ENCODE peak calls at places on chromosomes 1 and 21, in eight cellular contexts. One of them, this sample, is unnamed.

GRCh38 chr1:17665950-17666720 is 89.0 kb upstream of the ACTL8 start:
- DNase-seq in mammary epithelial cell: peak
- DNase-seq in endodermal cell: no peak
- DNase-seq in A549: no peak
- DNase-seq in choroid plexus epithelial cell: no peak
- DNase-seq in neural progenitor cell: no peak
- DNase-seq in kidney: no peak
- DNase-seq in left ventricle myocardium inferior: no peak
- DNase-seq in this sample: no peak

GRCh38 chr1:214417545-214418210 is 133.7 kb downstream of the PTPN14 start:
- DNase-seq in mammary epithelial cell: no peak
- DNase-seq in endodermal cell: no peak
- DNase-seq in A549: no peak
- DNase-seq in choroid plexus epithelial cell: no peak
- DNase-seq in neural progenitor cell: no peak
- DNase-seq in kidney: no peak
- DNase-seq in left ventricle myocardium inferior: no peak
- DNase-seq in this sample: no peak

GRCh38 chr1:157272899-157273774 is 134.9 kb upstream of the ETV3 start:
- DNase-seq in mammary epithelial cell: no peak
- DNase-seq in endodermal cell: peak
- DNase-seq in A549: no peak
- DNase-seq in choroid plexus epithelial cell: no peak
- DNase-seq in neural progenitor cell: no peak
- DNase-seq in kidney: no peak
- DNase-seq in left ventricle myocardium inferior: no peak
- DNase-seq in this sample: no peak

GRCh38 chr1:69911301-69911801 is 294.0 kb downstream of the LRRC40 start:
- DNase-seq in mammary epithelial cell: peak
- DNase-seq in endodermal cell: no peak
- DNase-seq in A549: no peak
- DNase-seq in choroid plexus epithelial cell: peak
- DNase-seq in neural progenitor cell: no peak
- DNase-seq in kidney: no peak
- DNase-seq in left ventricle myocardium inferior: no peak
- DNase-seq in this sample: no peak

GRCh38 chr21:25837545-25838263 is 102.9 kb downstream of the GABPA start:
- DNase-seq in mammary epithelial cell: peak
- DNase-seq in endodermal cell: no peak
- DNase-seq in A549: no peak
- DNase-seq in choroid plexus epithelial cell: peak
- DNase-seq in neural progenitor cell: no peak
- DNase-seq in kidney: no peak
- DNase-seq in left ventricle myocardium inferior: no peak
- DNase-seq in this sample: no peak

GRCh38 chr1:246602194-246602593 is 35.9 kb downstream of the CNST start:
- DNase-seq in mammary epithelial cell: no peak
- DNase-seq in endodermal cell: no peak
- DNase-seq in A549: no peak
- DNase-seq in choroid plexus epithelial cell: no peak
- DNase-seq in neural progenitor cell: no peak
- DNase-seq in kidney: no peak
- DNase-seq in left ventricle myocardium inferior: no peak
- DNase-seq in this sample: no peak

GRCh38 chr1:230326971-230327891 is 98.9 kb downstream of the PGBD5 start:
- DNase-seq in mammary epithelial cell: no peak
- DNase-seq in endodermal cell: no peak
- DNase-seq in A549: no peak
- DNase-seq in choroid plexus epithelial cell: peak
- DNase-seq in neural progenitor cell: no peak
- DNase-seq in kidney: no peak
- DNase-seq in left ventricle myocardium inferior: no peak
- DNase-seq in this sample: no peak

GRCh38 chr1:238052496-238053266 is 162.0 kb upstream of the ZP4 start:
- DNase-seq in mammary epithelial cell: peak
- DNase-seq in endodermal cell: no peak
- DNase-seq in A549: no peak
- DNase-seq in choroid plexus epithelial cell: no peak
- DNase-seq in neural progenitor cell: no peak
- DNase-seq in kidney: no peak
- DNase-seq in left ventricle myocardium inferior: no peak
- DNase-seq in this sample: no peak

GRCh38 chr1:15403962-15404580 is 5.6 kb upstream of the EFHD2 start:
- DNase-seq in mammary epithelial cell: no peak
- DNase-seq in endodermal cell: no peak
- DNase-seq in A549: no peak
- DNase-seq in choroid plexus epithelial cell: no peak
- DNase-seq in neural progenitor cell: no peak
- DNase-seq in kidney: no peak
- DNase-seq in left ventricle myocardium inferior: no peak
- DNase-seq in this sample: no peak

GRCh38 chr21:41769106-41769505 is 2.3 kb upstream of the RIPK4 start:
- DNase-seq in mammary epithelial cell: no peak
- DNase-seq in endodermal cell: no peak
- DNase-seq in A549: no peak
- DNase-seq in choroid plexus epithelial cell: no peak
- DNase-seq in neural progenitor cell: no peak
- DNase-seq in kidney: no peak
- DNase-seq in left ventricle myocardium inferior: no peak
- DNase-seq in this sample: no peak

GRCh38 chr1:199335496-199335895 is 692.0 kb upstream of the NR5A2 start:
- DNase-seq in mammary epithelial cell: no peak
- DNase-seq in endodermal cell: no peak
- DNase-seq in A549: no peak
- DNase-seq in choroid plexus epithelial cell: peak
- DNase-seq in neural progenitor cell: no peak
- DNase-seq in kidney: no peak
- DNase-seq in left ventricle myocardium inferior: no peak
- DNase-seq in this sample: no peak

GRCh38 chr1:2812939-2813653 is 11.6 kb upstream of the TTC34 start:
- DNase-seq in mammary epithelial cell: no peak
- DNase-seq in endodermal cell: no peak
- DNase-seq in A549: no peak
- DNase-seq in choroid plexus epithelial cell: no peak
- DNase-seq in neural progenitor cell: no peak
- DNase-seq in kidney: peak
- DNase-seq in left ventricle myocardium inferior: no peak
- DNase-seq in this sample: no peak

GRCh38 chr1:210792250-210792649 is 341.7 kb downstream of the KCNH1 start:
- DNase-seq in mammary epithelial cell: no peak
- DNase-seq in endodermal cell: no peak
- DNase-seq in A549: no peak
- DNase-seq in choroid plexus epithelial cell: no peak
- DNase-seq in neural progenitor cell: no peak
- DNase-seq in kidney: no peak
- DNase-seq in left ventricle myocardium inferior: no peak
- DNase-seq in this sample: no peak

GRCh38 chr1:168801032-168801745 is 72.2 kb upstream of the DPT start:
- DNase-seq in mammary epithelial cell: no peak
- DNase-seq in endodermal cell: peak
- DNase-seq in A549: no peak
- DNase-seq in choroid plexus epithelial cell: no peak
- DNase-seq in neural progenitor cell: peak
- DNase-seq in kidney: no peak
- DNase-seq in left ventricle myocardium inferior: no peak
- DNase-seq in this sample: no peak

GRCh38 chr21:42466700-42467612 is 29.1 kb downstream of the RSPH1 start:
- DNase-seq in mammary epithelial cell: no peak
- DNase-seq in endodermal cell: peak
- DNase-seq in A549: peak
- DNase-seq in choroid plexus epithelial cell: peak
- DNase-seq in neural progenitor cell: peak
- DNase-seq in kidney: peak
- DNase-seq in left ventricle myocardium inferior: no peak
- DNase-seq in this sample: no peak

GRCh38 chr1:67753776-67754525 is 69.0 kb downstream of the GADD45A start:
- DNase-seq in mammary epithelial cell: peak
- DNase-seq in endodermal cell: peak
- DNase-seq in A549: no peak
- DNase-seq in choroid plexus epithelial cell: no peak
- DNase-seq in neural progenitor cell: no peak
- DNase-seq in kidney: no peak
- DNase-seq in left ventricle myocardium inferior: no peak
- DNase-seq in this sample: no peak

DNA sequence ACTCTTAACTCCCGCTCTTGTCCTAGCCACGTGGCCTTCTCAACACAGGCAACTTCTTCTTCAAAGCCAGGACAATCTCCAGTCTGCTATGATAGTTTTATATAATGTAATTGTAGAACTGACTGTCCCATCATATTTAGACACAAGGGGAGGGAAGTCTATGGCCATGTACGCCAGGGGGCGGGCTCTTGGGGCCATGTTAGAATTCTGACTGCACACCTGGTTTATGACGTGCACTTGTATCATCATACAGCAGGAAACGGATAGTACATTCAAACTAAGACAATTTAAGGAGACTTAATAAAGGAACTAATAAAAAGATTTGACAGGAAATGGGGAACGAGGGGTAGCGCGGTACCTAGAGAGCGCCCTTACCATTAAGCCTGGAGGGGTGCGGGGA is 21.5 kb downstream of the DMRTB1 start:
- DNase-seq in mammary epithelial cell: no peak
- DNase-seq in endodermal cell: no peak
- DNase-seq in A549: no peak
- DNase-seq in choroid plexus epithelial cell: no peak
- DNase-seq in neural progenitor cell: no peak
- DNase-seq in kidney: no peak
- DNase-seq in left ventricle myocardium inferior: no peak
- DNase-seq in this sample: no peak
- TF ChIP-seq CTCF in mammary epithelial cell: no peak
- TF ChIP-seq CTCF in endodermal cell: no peak
- TF ChIP-seq CTCF in A549: no peak
- TF ChIP-seq CTCF in choroid plexus epithelial cell: no peak
- TF ChIP-seq CTCF in neural progenitor cell: no peak
- TF ChIP-seq CTCF in kidney: no peak
- TF ChIP-seq CTCF in left ventricle myocardium inferior: no peak
- TF ChIP-seq CTCF in this sample: no peak

DNA sequence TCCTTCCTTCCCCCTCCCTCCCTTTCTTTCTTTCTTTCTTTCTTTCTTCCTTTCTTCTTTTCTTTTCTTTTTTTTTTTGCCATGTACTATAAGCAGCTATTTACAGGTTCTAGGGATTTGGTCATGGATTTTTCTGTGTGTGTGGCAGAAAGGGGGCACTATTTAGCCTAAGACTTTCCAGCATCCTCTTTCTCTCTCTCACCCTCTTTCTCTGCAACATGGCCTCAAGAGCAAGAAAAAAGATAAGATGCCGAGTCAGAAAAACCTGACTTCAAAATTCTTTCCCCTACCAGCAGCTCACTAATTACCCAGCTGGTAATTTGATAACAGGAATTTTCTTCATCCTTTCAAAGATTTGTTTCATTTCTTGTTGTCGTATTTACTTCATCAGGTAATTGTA is 458.3 kb upstream of the ADAMTS5 start:
- DNase-seq in mammary epithelial cell: no peak
- DNase-seq in endodermal cell: peak
- DNase-seq in A549: no peak
- DNase-seq in choroid plexus epithelial cell: peak
- DNase-seq in neural progenitor cell: no peak
- DNase-seq in kidney: no peak
- DNase-seq in left ventricle myocardium inferior: no peak
- DNase-seq in this sample: no peak
- TF ChIP-seq CTCF in mammary epithelial cell: no peak
- TF ChIP-seq CTCF in endodermal cell: peak
- TF ChIP-seq CTCF in A549: no peak
- TF ChIP-seq CTCF in choroid plexus epithelial cell: peak
- TF ChIP-seq CTCF in neural progenitor cell: peak
- TF ChIP-seq CTCF in kidney: no peak
- TF ChIP-seq CTCF in left ventricle myocardium inferior: no peak
- TF ChIP-seq CTCF in this sample: no peak

DNA sequence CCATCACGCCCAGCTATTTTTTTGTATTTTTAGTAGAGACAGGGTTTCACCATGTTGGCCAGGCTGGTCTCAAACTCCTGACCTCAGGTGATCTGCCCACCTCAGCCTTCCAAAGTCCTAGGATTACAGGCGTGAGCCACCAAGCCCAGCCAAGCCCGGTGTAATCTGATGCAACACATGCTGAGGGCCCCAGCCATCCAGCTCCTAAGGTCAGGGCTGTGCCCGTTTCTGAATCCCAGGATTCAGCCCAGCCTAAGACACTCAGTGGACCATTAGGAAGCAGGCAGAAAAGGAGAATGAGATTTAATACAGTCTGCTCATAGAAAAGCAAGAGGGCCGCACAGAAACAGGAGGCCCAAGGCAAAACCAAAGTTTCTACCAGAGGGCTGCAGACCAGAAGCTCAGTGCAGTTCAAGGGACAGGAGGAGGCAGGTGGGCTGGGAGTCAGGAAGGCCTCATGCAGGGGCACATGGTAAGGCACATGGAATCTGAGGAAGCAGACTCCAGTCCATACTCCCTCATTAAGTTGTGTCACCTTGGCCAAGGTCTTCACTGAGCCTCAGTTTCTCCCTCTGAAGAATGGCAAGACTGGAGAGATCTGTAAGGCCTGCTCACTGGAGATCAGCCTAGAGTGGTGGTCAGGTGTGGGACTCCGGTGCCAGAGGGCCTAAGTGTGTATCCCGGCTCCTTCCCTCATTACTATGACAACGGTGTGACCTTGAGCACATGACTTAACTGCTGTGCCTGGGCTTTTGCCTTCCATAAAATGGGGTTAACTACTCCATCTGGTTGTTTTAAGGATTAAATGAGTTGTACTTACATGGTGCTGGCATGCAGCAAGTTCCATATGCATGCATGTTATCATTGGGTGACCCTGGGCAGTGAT is 2.4 kb upstream of the ADAM15 start:
- DNase-seq in mammary epithelial cell: no peak
- DNase-seq in endodermal cell: no peak
- DNase-seq in A549: no peak
- DNase-seq in choroid plexus epithelial cell: no peak
- DNase-seq in neural progenitor cell: no peak
- DNase-seq in kidney: peak
- DNase-seq in left ventricle myocardium inferior: no peak
- DNase-seq in this sample: no peak
- TF ChIP-seq CTCF in mammary epithelial cell: no peak
- TF ChIP-seq CTCF in endodermal cell: no peak
- TF ChIP-seq CTCF in A549: no peak
- TF ChIP-seq CTCF in choroid plexus epithelial cell: no peak
- TF ChIP-seq CTCF in neural progenitor cell: no peak
- TF ChIP-seq CTCF in kidney: no peak
- TF ChIP-seq CTCF in left ventricle myocardium inferior: no peak
- TF ChIP-seq CTCF in this sample: no peak

DNA sequence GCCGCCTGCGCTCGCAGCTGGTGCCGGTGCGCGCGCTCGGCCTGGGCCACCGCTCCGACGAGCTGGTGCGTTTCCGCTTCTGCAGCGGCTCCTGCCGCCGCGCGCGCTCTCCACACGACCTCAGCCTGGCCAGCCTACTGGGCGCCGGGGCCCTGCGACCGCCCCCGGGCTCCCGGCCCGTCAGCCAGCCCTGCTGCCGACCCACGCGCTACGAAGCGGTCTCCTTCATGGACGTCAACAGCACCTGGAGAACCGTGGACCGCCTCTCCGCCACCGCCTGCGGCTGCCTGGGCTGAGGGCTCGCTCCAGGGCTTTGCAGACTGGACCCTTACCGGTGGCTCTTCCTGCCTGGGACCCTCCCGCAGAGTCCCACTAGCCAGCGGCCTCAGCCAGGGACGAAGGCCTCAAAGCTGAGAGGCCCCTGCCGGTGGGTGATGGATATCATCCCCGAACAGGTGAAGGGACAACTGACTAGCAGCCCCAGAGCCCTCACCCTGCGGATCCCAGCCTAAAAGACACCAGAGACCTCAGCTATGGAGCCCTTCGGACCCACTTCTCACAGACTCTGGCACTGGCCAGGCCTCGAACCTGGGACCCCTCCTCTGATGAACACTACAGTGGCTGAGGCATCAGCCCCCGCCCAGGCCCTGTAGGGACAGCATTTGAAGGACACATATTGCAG is 3.0 kb downstream of the ARTN start:
- DNase-seq in mammary epithelial cell: peak
- DNase-seq in endodermal cell: peak
- DNase-seq in A549: no peak
- DNase-seq in choroid plexus epithelial cell: no peak
- DNase-seq in neural progenitor cell: peak
- DNase-seq in kidney: no peak
- DNase-seq in left ventricle myocardium inferior: peak
- DNase-seq in this sample: peak
- TF ChIP-seq CTCF in mammary epithelial cell: peak
- TF ChIP-seq CTCF in endodermal cell: peak
- TF ChIP-seq CTCF in A549: no peak
- TF ChIP-seq CTCF in choroid plexus epithelial cell: peak
- TF ChIP-seq CTCF in neural progenitor cell: peak
- TF ChIP-seq CTCF in kidney: no peak
- TF ChIP-seq CTCF in left ventricle myocardium inferior: no peak
- TF ChIP-seq CTCF in this sample: peak

This sample was measured in neural crest cell.